ENCODE peak calls at places on chromosomes 6 and 20, in eight cellular contexts. X, D, G, P, I, L, C and W are unnamed samples. For H3K9me3, the result is how much of the 10 kb centered on the place peaks cover.

GRCh38 chr6:74519172-74519571 is 686.7 kb downstream of the COL12A1 start:
- DNase-seq in G (no peak), I (no peak), X (no peak), C (no peak), P (no peak), D (no peak), L (no peak), W (no peak)

GRCh38 chr6:113903666-113904330 is 46.7 kb downstream of the MARCKS start:
- DNase-seq in X (no peak), L (peak), P (no peak), D (no peak), G (peak), I (no peak), C (peak), W (no peak)

GRCh38 chr20:57708694-57709673 is 831 bp downstream of the PMEPA1 start:
- DNase-seq in C (peak), L (no peak), X (no peak), G (peak), I (no peak), D (peak), P (peak), W (no peak)

GRCh38 chr20:32192698-32193097 is 14.8 kb downstream of the PLAGL2 start:
- DNase-seq in X (no peak), C (no peak), P (no peak), G (no peak), D (no peak), I (no peak), L (no peak), W (no peak)

GRCh38 chr20:58223358-58223941 is 5.0 kb downstream of the ANKRD60 start:
- DNase-seq in D (no peak), X (no peak), C (no peak), P (no peak), G (no peak), L (no peak), I (no peak), W (no peak)

GRCh38 chr20:1322511-1323245 is 6.3 kb downstream of the SDCBP2 start:
- DNase-seq in C (peak), I (no peak), G (no peak), P (no peak), L (no peak), D (no peak), X (no peak), W (no peak)

GRCh38 chr20:9377007-9377406 is 137.4 kb upstream of the LAMP5 start:
- DNase-seq in G (no peak), L (no peak), D (no peak), C (no peak), P (no peak), I (no peak), X (no peak), W (no peak)

GRCh38 chr6:53615633-53616449 is 49.7 kb downstream of the KLHL31 start:
- DNase-seq in C (no peak), D (no peak), I (no peak), P (no peak), X (no peak), G (no peak), L (no peak), W (peak)

GRCh38 chr6:10030942-10031537 is 383.8 kb downstream of the TFAP2A start:
- DNase-seq in L (no peak), C (no peak), G (no peak), D (no peak), X (no peak), P (peak), I (no peak), W (no peak)

GRCh38 chr6:107534762-107535161 is 44.8 kb downstream of the SOBP start:
- DNase-seq in X (no peak), L (no peak), P (peak), C (no peak), G (no peak), I (no peak), D (no peak), W (no peak)

GRCh38 chr6:113860165-113860955 is 3.2 kb downstream of the MARCKS start:
- DNase-seq in X (no peak), P (peak), L (peak), C (peak), G (peak), I (no peak), D (peak), W (no peak)

GRCh38 chr6:12029979-12030737 is 18.0 kb downstream of the HIVEP1 start:
- DNase-seq in I (no peak), G (no peak), L (no peak), D (no peak), P (no peak), X (no peak), C (no peak), W (no peak)

GRCh38 chr20:1813674-1814635 is 81.3 kb upstream of the SIRPA start:
- DNase-seq in P (no peak), C (no peak), I (no peak), X (no peak), D (no peak), L (no peak), G (no peak), W (no peak)

GRCh38 chr20:4193053-4193452 is 177.7 kb upstream of the RNF24 start:
- DNase-seq in G (no peak), C (no peak), D (no peak), L (no peak), X (no peak), P (no peak), I (no peak), W (no peak)

GRCh38 chr20:43016257-43016656 is 173.4 kb downstream of the PTPRT start:
- DNase-seq in L (no peak), X (no peak), I (no peak), D (no peak), G (no peak), C (no peak), P (no peak), W (no peak)

GRCh38 chr20:16098890-16099639 is 474.2 kb downstream of the KIF16B start:
- DNase-seq in I (no peak), X (no peak), P (no peak), G (no peak), C (no peak), D (no peak), L (no peak), W (no peak)

DNA sequence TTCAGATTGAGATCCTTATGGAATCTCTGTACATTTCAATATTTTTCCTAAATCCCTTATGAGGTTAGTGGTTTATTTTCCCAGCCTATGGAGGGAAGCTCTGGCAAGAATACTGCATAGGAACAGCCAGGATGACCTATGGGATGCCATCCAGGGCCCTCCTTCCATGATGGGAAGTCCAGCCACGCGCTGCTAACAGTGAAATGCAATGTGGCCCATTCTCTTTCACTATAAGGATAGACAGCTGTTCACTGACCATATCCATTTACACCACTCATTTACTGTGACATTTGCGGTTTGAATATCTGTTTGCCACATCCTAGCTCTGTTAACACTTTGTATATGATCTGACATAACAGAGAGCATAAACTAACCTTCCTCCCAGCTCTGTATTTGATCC is 471.7 kb downstream of the CBLN4 start:
- DNase-seq in I (no peak), X (no peak), L (no peak), G (no peak), P (no peak), C (no peak), D (no peak), W (no peak)
- H3K9me3 ChIP-seq in I (under half), X (under half), L (under half), G (under half), P (under half), C (under half), D (under half), W (under half)

DNA sequence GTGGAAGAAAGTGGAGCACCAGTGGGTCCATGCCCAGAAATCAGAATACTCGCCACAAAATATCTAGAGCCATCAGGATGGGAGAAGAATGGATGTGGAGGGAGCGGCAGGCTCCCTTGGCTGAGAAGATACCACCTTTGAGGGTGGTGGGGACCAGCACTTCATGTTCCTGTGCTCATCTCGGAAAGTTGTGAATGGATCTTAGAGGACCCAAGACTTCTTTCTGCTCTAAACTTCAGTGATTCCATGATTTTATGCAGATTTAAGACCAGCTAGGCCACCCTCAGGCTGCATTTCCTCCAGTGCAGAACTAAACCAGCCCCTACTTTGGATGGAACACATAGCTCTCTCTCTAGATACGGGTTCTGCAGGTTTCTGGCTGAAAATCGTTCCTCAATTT is 416.5 kb downstream of the CDC5L start:
- DNase-seq in D (no peak), P (no peak), X (no peak), L (no peak), C (no peak), I (no peak), G (no peak), W (no peak)
- TF ChIP-seq CTCF in D (no peak), P (no peak), X (no peak), L (no peak), C (no peak), I (no peak), G (no peak), W (no peak)

GRCh38 chr20:63356511-63356910 is 4.6 kb downstream of the CHRNA4 start:
- DNase-seq in G (no peak), P (no peak), I (no peak), D (no peak), X (no peak), L (no peak), C (no peak), W (no peak)

GRCh38 chr20:63359164-63359934 is 1.8 kb downstream of the CHRNA4 start:
- DNase-seq in I (no peak), C (no peak), D (no peak), P (no peak), G (no peak), L (no peak), X (no peak), W (no peak)

GRCh38 chr20:63355781-63356295 is 5.3 kb downstream of the CHRNA4 start:
- DNase-seq in G (no peak), L (no peak), C (no peak), D (no peak), X (no peak), P (no peak), I (no peak), W (no peak)

GRCh38 chr20:63357921-63358905 is 2.9 kb downstream of the CHRNA4 start:
- DNase-seq in X (no peak), G (peak), P (no peak), I (no peak), D (no peak), C (peak), L (peak), W (no peak)

GRCh38 chr20:63356931-63357879 is 3.9 kb downstream of the CHRNA4 start:
- DNase-seq in I (no peak), X (no peak), G (no peak), P (no peak), C (no peak), L (no peak), D (no peak), W (no peak)
- H3K9me3 ChIP-seq in I (under half), X (under half), G (under half), P (under half), C (under half), L (under half), D (under half), W (under half)

DNA sequence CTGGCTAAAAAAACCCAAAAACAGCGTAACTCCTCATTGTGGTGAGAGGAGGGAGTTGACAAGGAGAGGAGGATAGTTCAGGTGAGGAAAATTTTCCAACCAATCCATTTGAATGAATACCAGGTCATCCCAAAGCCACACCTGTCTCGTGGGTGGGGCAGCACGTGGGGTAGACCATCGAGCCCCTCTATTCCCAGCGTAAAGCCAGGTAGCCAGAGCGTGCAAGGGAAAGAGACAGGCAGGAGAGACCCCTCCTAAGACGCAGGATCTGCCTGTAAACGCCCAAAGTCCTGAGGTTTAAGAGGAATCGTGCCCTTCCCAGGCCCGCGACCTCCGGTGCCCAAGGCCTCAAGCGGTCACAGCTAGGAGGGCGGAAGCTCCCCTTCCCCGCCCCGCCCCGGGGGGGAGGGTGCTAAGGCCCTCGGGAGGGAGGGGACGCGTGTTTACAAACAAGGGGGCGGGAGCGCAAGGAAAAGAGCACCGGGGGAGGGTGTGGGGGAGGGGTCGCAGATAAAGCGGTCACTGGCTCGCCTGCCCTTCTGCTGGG is 705 bp downstream of the RXRB start:
- DNase-seq in C (peak), I (peak), P (peak), G (peak), D (peak), X (peak), L (no peak), W (peak)
- TF ChIP-seq CTCF in C (no peak), I (no peak), P (no peak), G (no peak), D (no peak), X (no peak), L (no peak), W (no peak)

GRCh38 chr6:88669475-88669874 is 293.9 kb downstream of the RNGTT start:
- DNase-seq in C (no peak), X (no peak), L (no peak), G (no peak), D (no peak), I (no peak), P (no peak), W (no peak)

GRCh38 chr6:88665131-88665530 is 298.3 kb downstream of the RNGTT start:
- DNase-seq in G (no peak), D (no peak), L (no peak), X (no peak), C (no peak), I (no peak), P (no peak), W (no peak)

GRCh38 chr6:88666906-88667305 is 296.5 kb downstream of the RNGTT start:
- DNase-seq in C (no peak), L (no peak), P (no peak), I (no peak), D (no peak), X (no peak), G (no peak), W (no peak)

GRCh38 chr6:88671624-88672023 is 291.8 kb downstream of the RNGTT start:
- DNase-seq in I (no peak), L (no peak), G (no peak), D (no peak), C (no peak), X (no peak), P (no peak), W (no peak)

DNA sequence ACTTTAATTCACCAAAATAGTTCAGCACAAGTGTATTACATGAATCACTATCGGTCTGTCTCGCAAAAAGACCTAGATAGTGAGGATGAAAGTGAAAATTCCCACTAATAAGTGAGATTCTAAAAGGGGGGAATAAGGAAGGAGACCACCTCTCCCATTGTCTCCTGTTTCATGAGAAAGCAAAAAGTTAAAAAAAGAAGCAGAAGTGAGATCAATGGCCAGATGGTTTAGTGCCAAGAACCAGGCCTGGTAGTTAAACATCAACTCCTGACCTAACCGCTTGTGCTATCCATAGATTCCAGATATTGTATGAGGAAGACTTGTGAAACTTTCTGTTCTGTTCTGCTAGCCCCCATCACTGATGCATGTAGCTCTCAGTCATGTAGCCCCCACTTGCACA is 293.0 kb downstream of the RNGTT start:
- DNase-seq in G (no peak), D (no peak), I (no peak), C (no peak), P (no peak), X (no peak), L (no peak), W (no peak)
- H3K9me3 ChIP-seq in G (under half), D (under half), I (under half), C (under half), P (under half), X (under half), L (under half), W (under half)

DNA sequence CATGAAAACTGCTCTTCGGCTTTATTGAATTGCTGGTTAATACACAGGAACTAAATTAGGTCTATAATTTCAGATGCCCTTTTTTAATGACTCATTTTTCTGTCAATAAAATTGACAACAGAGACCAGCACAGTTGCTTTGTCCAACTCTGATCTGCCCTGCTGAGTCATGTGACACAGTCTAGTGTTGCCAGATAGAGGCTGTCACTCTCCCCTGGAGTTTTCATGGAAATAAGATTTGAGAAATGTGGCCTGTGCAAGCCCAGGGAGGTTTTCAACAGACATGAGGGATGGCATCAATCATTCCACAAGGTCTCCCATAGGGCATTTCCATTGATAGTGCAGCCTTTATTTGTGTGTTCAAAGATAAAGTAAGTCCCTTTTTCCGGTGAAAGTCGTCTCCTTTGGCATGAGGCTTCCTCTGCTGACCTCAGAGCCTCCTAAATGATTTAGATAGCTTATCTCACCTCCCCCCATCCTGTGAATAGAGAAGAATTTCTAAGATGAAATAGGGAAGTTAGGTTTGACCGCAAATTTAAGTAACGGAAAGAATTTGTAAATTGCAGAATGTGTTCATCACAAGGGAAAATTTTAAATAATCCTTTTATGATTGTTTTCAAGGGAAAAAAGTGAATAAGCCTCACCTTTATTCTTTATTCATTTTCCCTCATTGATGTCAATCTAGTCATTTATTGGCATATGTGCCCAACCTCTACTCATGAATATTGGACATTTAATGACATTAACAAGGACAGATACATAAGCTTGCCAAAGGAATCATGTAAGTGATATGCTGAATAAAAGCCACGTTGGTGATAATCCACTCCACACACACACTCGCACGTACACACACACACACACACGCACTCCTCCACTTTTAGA is 277.7 kb downstream of the ADGB start:
- DNase-seq in I (no peak), D (no peak), G (no peak), X (no peak), P (no peak), C (no peak), L (no peak), W (no peak)
- TF ChIP-seq CTCF in I (no peak), D (no peak), G (no peak), X (no peak), P (no peak), C (no peak), L (no peak), W (no peak)